ENCODE peak calls at places on chromosomes 4 and X, in ten cellular contexts. A is ascending aorta, W is psoas muscle, S is lower leg skin, N is cardiac fibroblast, C is astrocyte of the spinal cord, O is endodermal cell, X is Calu3, P is AG09309, V is nephron progenitor cell. R is an unnamed sample.

GRCh38 chrX:7147431-7147977 is at the start of gene STS:
- DNase-seq in P (no peak), S (no peak), V (peak; percentile 68), A (no peak), C (peak; percentile 16), O (peak; percentile 68), N (peak; percentile 12), X (peak; percentile 20), W (peak; percentile 78), R (no peak)

GRCh38 chr4:17662694-17663093 is 48.3 kb downstream of the MED28 start:
- DNase-seq in X (no peak), S (no peak), P (no peak), V (no peak), O (no peak), N (peak; percentile 47), W (no peak), A (no peak), C (peak; percentile 16), R (peak; percentile 8)

GRCh38 chr4:76302856-76303438 is 3.6 kb upstream of the STBD1 start:
- DNase-seq in O (no peak), N (peak; percentile 27), P (no peak), A (no peak), X (no peak), C (no peak), S (no peak), W (no peak), V (no peak), R (no peak)

GRCh38 chr4:184938871-184939270 is 79.4 kb upstream of the HELT start:
- DNase-seq in X (no peak), S (no peak), W (no peak), V (no peak), O (no peak), C (no peak), P (no peak), N (no peak), A (no peak), R (no peak)

GRCh38 chrX:13875572-13875971 is 58.7 kb upstream of the GPM6B start:
- DNase-seq in P (no peak), W (no peak), O (no peak), X (no peak), N (no peak), V (no peak), S (no peak), A (no peak), C (no peak), R (no peak)

GRCh38 chr4:2804449-2804972 is 11.6 kb downstream of the SH3BP2 start:
- DNase-seq in X (no peak), W (peak; percentile 35), A (no peak), P (no peak), S (no peak), O (no peak), N (no peak), C (no peak), V (no peak), R (no peak)

GRCh38 chr4:140238353-140239041 is 84.5 kb upstream of the MAML3 start:
- DNase-seq in W (peak; percentile 96), S (peak; percentile 85), N (peak; percentile 88), O (peak; percentile 75), A (peak; percentile 78), X (peak; percentile 40), V (peak; percentile 25), P (no peak), C (peak; percentile 85), R (peak; percentile 61)

GRCh38 chr4:75916091-75916661 is 13.9 kb upstream of the PPEF2 start:
- DNase-seq in W (no peak), P (no peak), O (peak; percentile 63), N (peak; percentile 63), V (peak; percentile 36), C (peak; percentile 67), X (peak; percentile 32), A (no peak), S (no peak), R (peak; percentile 46)

GRCh38 chr4:11842620-11843263 is 414.0 kb upstream of the HS3ST1 start:
- DNase-seq in P (no peak), O (no peak), S (no peak), X (no peak), W (no peak), A (no peak), C (no peak), N (no peak), V (no peak), R (no peak)

GRCh38 chr4:139764686-139765085 is 99.1 kb downstream of the MGST2 start:
- DNase-seq in V (no peak), S (no peak), N (no peak), O (no peak), A (no peak), C (no peak), X (no peak), P (no peak), W (no peak), R (no peak)

GRCh38 chr4:21011106-21011505 is 310.8 kb downstream of the PACRGL start:
- DNase-seq in P (no peak), N (no peak), V (no peak), W (no peak), C (no peak), A (no peak), O (no peak), X (no peak), S (no peak), R (no peak)

GRCh38 chr4:40121515-40121914 is 64.9 kb downstream of the N4BP2 start:
- DNase-seq in C (peak; percentile 79), S (peak; percentile 24), W (no peak), P (peak; percentile 5), N (peak; percentile 83), A (no peak), V (no peak), O (no peak), X (peak; percentile 19), R (peak; percentile 64)

GRCh38 chrX:41033299-41033698 is 51.9 kb upstream of the USP9X start:
- DNase-seq in S (no peak), W (no peak), O (no peak), P (no peak), A (no peak), C (no peak), N (peak; percentile 18), V (no peak), X (no peak), R (no peak)

GRCh38 chr4:37951465-37952352 is 8.5 kb upstream of the PTTG2 start:
- DNase-seq in N (no peak), W (no peak), P (no peak), C (no peak), A (no peak), S (no peak), X (no peak), V (no peak), O (no peak), R (no peak)

GRCh38 chr4:1542226-1542490 is 135.9 kb upstream of the NKX1-1 start:
- DNase-seq in X (no peak), P (no peak), S (no peak), A (no peak), N (no peak), C (no peak), O (no peak), V (no peak), W (peak; percentile 33), R (no peak)

GRCh38 chrX:56728752-56729151 is 291 bp upstream of the NBDY start:
- DNase-seq in O (no peak), N (peak; percentile 28), A (no peak), S (no peak), V (peak; percentile 13), P (no peak), C (peak; percentile 59), W (no peak), X (peak; percentile 19), R (no peak)

GRCh38 chrX:10519761-10520160 is 100.6 kb downstream of the MID1 start:
- DNase-seq in X (no peak), V (no peak), O (no peak), C (no peak), W (no peak), N (no peak), A (no peak), P (no peak), S (no peak), R (peak; percentile 40)
- TF ChIP-seq CTCF in X (no peak), V (no peak), O (no peak), C (no peak), W (no peak), N (no peak), A (no peak), P (no peak), S (no peak), R (no peak)

GRCh38 chrX:71282514-71283408 is 674 bp upstream of the NONO start:
- DNase-seq in V (peak; percentile 4), C (no peak), W (no peak), A (no peak), O (no peak), P (no peak), S (no peak), X (no peak), N (peak; percentile 68), R (peak; percentile 39)

GRCh38 chrX:71285929-71286328 is 2.5 kb downstream of the NONO start:
- DNase-seq in W (no peak), O (no peak), S (no peak), X (no peak), N (no peak), C (no peak), V (no peak), P (no peak), A (no peak), R (no peak)

GRCh38 chrX:71283409-71284143 is at the start of gene NONO:
- DNase-seq in O (peak; percentile 92), P (peak; percentile 97), N (peak; percentile 99), V (peak; percentile 77), X (peak; percentile 90), C (peak; percentile 98), S (peak; percentile 92), A (peak; percentile 36), W (peak; percentile 87), R (peak; percentile 99)
- TF ChIP-seq CTCF in O (peak; percentile 8), P (no peak), N (no peak), V (no peak), X (no peak), C (no peak), S (no peak), A (peak; percentile 11), W (no peak), R (no peak)

GRCh38 chr4:69360271-69360670 is 80.0 kb downstream of the UGT2B28 start:
- DNase-seq in S (no peak), C (no peak), O (no peak), X (no peak), N (no peak), P (no peak), W (no peak), V (no peak), A (no peak), R (no peak)

GRCh38 chr4:69362351-69362750 is 82.1 kb downstream of the UGT2B28 start:
- DNase-seq in S (no peak), V (no peak), W (no peak), N (no peak), P (no peak), X (no peak), O (no peak), C (no peak), A (no peak), R (no peak)
- TF ChIP-seq CTCF in S (no peak), V (no peak), W (no peak), N (no peak), P (no peak), X (no peak), O (no peak), C (no peak), A (no peak), R (no peak)

DNA sequence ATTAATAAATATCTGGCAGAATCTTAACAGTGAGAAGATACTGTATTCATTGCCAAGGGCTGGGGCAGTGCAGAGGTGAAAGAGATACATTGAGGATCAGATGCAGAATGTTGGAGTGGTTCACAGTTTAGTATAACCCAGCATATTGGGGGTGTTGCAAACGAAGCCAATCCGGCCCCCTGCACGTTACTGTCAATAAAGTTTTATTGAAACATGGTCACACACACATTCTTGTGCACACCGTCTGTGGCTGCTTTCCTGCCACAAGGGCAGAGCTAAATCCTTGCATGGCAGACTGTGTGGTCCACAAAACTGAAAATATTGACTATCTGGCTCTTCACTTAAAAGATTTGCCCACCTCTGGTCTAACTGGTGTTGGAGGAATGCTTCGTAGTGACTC is 119.7 kb downstream of the SHOX start:
- DNase-seq in N (no peak), V (no peak), C (no peak), P (no peak), A (no peak), S (no peak), W (no peak), O (no peak), X (no peak), R (no peak)
- TF ChIP-seq CTCF in N (no peak), V (no peak), C (no peak), P (no peak), A (no peak), S (no peak), W (no peak), O (no peak), X (no peak), R (no peak)

R was measured in HFFc6.